ENCODE peak calls at places on chromosomes 6 and 20, in ten cellular contexts. B is nucleus accumbens; X is occipital lobe; S is COR-L47; A is colonic mucosa; Y is naive thymus-derived CD8-positive, alpha-beta T cell; R is Panc1; V is activated naive CD4-positive, alpha-beta T cell treated with anti-CD3 and anti-CD28 coated beads for 36 hours; W is non-pigmented ciliary epithelial cell; U is prostate gland. E is an unnamed sample.

GRCh38 chr6:5132741-5133140 is 47.6 kb downstream of the PPP1R3G start:
- DNase-seq in B (no peak), X (peak; percentile 51), S (no peak), A (peak; percentile 47), Y (no peak), R (no peak), V (no peak), W (peak; percentile 65), U (no peak), E (no peak)

GRCh38 chr6:95790787-95791186 is 213.5 kb downstream of the MANEA start:
- DNase-seq in B (no peak), X (no peak), S (no peak), A (peak; percentile 17), Y (no peak), R (no peak), V (no peak), W (no peak), U (no peak), E (no peak)

GRCh38 chr6:101351173-101351572 is 42.3 kb upstream of the GRIK2 start:
- DNase-seq in B (no peak), X (no peak), S (no peak), A (no peak), Y (no peak), R (no peak), V (no peak), W (no peak), U (no peak), E (no peak)

GRCh38 chr6:154736613-154737259 is 3.5 kb downstream of the SCAF8 start:
- DNase-seq in B (no peak), X (no peak), S (no peak), A (no peak), Y (no peak), R (no peak), V (no peak), W (no peak), U (no peak), E (no peak)

GRCh38 chr6:122798099-122798641 is 9.1 kb downstream of the SMPDL3A start:
- DNase-seq in B (no peak), X (no peak), S (no peak), A (peak; percentile 84), Y (no peak), R (peak; percentile 97), V (peak; percentile 21), W (no peak), U (peak; percentile 13), E (no peak)

GRCh38 chr6:117050301-117050700 is 173.3 kb downstream of the RFX6 start:
- DNase-seq in B (no peak), X (no peak), S (no peak), A (no peak), Y (no peak), R (no peak), V (no peak), W (no peak), U (no peak), E (no peak)

GRCh38 chr20:11906626-11907480 is 10.8 kb upstream of the BTBD3 start:
- DNase-seq in B (no peak), X (no peak), S (no peak), A (no peak), Y (no peak), R (no peak), V (no peak), W (no peak), U (no peak), E (no peak)

GRCh38 chr20:45337367-45338120 is 10.7 kb downstream of the SDC4 start:
- DNase-seq in B (no peak), X (no peak), S (no peak), A (peak; percentile 54), Y (no peak), R (no peak), V (no peak), W (no peak), U (no peak), E (no peak)

GRCh38 chr20:59176812-59177211 is 13.2 kb downstream of the ZNF831 start:
- DNase-seq in B (no peak), X (no peak), S (no peak), A (peak; percentile 18), Y (no peak), R (no peak), V (no peak), W (no peak), U (no peak), E (no peak)

GRCh38 chr6:168439791-168440491 is 1.0 kb upstream of the SMOC2 start:
- DNase-seq in B (no peak), X (no peak), S (no peak), A (no peak), Y (no peak), R (no peak), V (no peak), W (no peak), U (no peak), E (no peak)

GRCh38 chr6:13527669-13528051 is 40.3 kb upstream of the GFOD1 start:
- DNase-seq in B (no peak), X (no peak), S (no peak), A (no peak), Y (no peak), R (no peak), V (no peak), W (no peak), U (no peak), E (no peak)

GRCh38 chr6:132130530-132131298 is 179.5 kb upstream of the CCN2 start:
- DNase-seq in B (no peak), X (no peak), S (no peak), A (no peak), Y (no peak), R (no peak), V (no peak), W (peak; percentile 36), U (peak; percentile 8), E (no peak)

GRCh38 chr6:47681201-47681990 is 17.0 kb upstream of the ADGRF4 start:
- DNase-seq in B (no peak), X (peak; percentile 34), S (no peak), A (no peak), Y (no peak), R (no peak), V (no peak), W (no peak), U (no peak), E (no peak)

GRCh38 chr6:33967966-33968724 is 164.3 kb upstream of the MLN start:
- DNase-seq in B (no peak), X (no peak), S (no peak), A (peak; percentile 57), Y (no peak), R (no peak), V (no peak), W (no peak), U (no peak), E (no peak)

GRCh38 chr6:109103942-109104341 is 8.6 kb downstream of the CEP57L1 start:
- DNase-seq in B (no peak), X (no peak), S (no peak), A (no peak), Y (no peak), R (no peak), V (no peak), W (no peak), U (no peak), E (no peak)

GRCh38 chr6:2403546-2403945 is 158.1 kb upstream of the GMDS start:
- DNase-seq in B (no peak), X (no peak), S (peak; percentile 68), A (peak; percentile 69), Y (no peak), R (no peak), V (no peak), W (no peak), U (no peak), E (no peak)

GRCh38 chr6:41189968-41190367 is 11.0 kb downstream of the TREML2 start:
- DNase-seq in B (no peak), X (no peak), S (no peak), A (no peak), Y (no peak), R (no peak), V (no peak), W (no peak), U (no peak), E (no peak)

GRCh38 chr6:168961257-168961656 is 292.4 kb downstream of the THBS2 start:
- DNase-seq in B (no peak), X (no peak), S (no peak), A (no peak), Y (no peak), R (no peak), V (no peak), W (no peak), U (no peak), E (no peak)

GRCh38 chr6:3247255-3248146 is 11.2 kb upstream of the PSMG4 start:
- DNase-seq in B (peak; percentile 80), X (peak; percentile 91), S (peak; percentile 48), A (peak; percentile 63), Y (no peak), R (no peak), V (no peak), W (peak; percentile 96), U (peak; percentile 31), E (no peak)

GRCh38 chr20:4602297-4602631 is 119.4 kb upstream of the PRND start:
- DNase-seq in B (no peak), X (no peak), S (no peak), A (no peak), Y (no peak), R (no peak), V (no peak), W (no peak), U (no peak), E (no peak)

GRCh38 chr6:84860493-84860892 is 96.1 kb upstream of the TBX18 start:
- DNase-seq in B (no peak), X (no peak), S (no peak), A (no peak), Y (no peak), R (no peak), V (no peak), W (no peak), U (no peak), E (no peak)

GRCh38 chr6:71403422-71404134 is 115.0 kb downstream of the OGFRL1 start:
- DNase-seq in B (no peak), X (no peak), S (peak; percentile 0), A (no peak), Y (no peak), R (no peak), V (no peak), W (no peak), U (no peak), E (no peak)

GRCh38 chr20:58817748-58818147 is 33.0 kb downstream of the GNAS-AS1 start:
- DNase-seq in B (no peak), X (no peak), S (no peak), A (no peak), Y (no peak), R (no peak), V (no peak), W (no peak), U (no peak), E (no peak)

GRCh38 chr6:131281471-131282270 is 146.4 kb downstream of the AKAP7 start:
- DNase-seq in B (no peak), X (peak; percentile 34), S (no peak), A (no peak), Y (peak; percentile 73), R (no peak), V (peak; percentile 84), W (no peak), U (no peak), E (peak; percentile 79)

GRCh38 chr6:30463651-30464618 is 25.4 kb upstream of the HLA-E start:
- DNase-seq in B (no peak), X (no peak), S (no peak), A (no peak), Y (peak; percentile 46), R (no peak), V (peak; percentile 77), W (no peak), U (no peak), E (peak; percentile 76)